ENCODE peak calls at places on chromosome 2, in five cellular contexts. One of them, this sample, is unnamed.

GRCh38 chr2:69559696-69560482 is 83.7 kb downstream of the AAK1 start:
- DNase-seq in SHP77: peak; percentile 64
- DNase-seq in left ventricle myocardium superior: no peak
- DNase-seq in H54: no peak
- DNase-seq in tibial nerve: no peak
- DNase-seq in this sample: no peak

GRCh38 chr2:238143239-238143951 is 4.9 kb downstream of the KLHL30 start:
- DNase-seq in SHP77: peak; percentile 28
- DNase-seq in left ventricle myocardium superior: peak; percentile 70
- DNase-seq in H54: peak; percentile 92
- DNase-seq in tibial nerve: no peak
- DNase-seq in this sample: peak; percentile 23

GRCh38 chr2:96264656-96265348 is 995 bp downstream of the TMEM127 start:
- DNase-seq in SHP77: peak; percentile 8
- DNase-seq in left ventricle myocardium superior: peak; percentile 60
- DNase-seq in H54: no peak
- DNase-seq in tibial nerve: no peak
- DNase-seq in this sample: no peak

GRCh38 chr2:142961202-142961601 is 83.7 kb downstream of the KYNU start:
- DNase-seq in SHP77: no peak
- DNase-seq in left ventricle myocardium superior: no peak
- DNase-seq in H54: no peak
- DNase-seq in tibial nerve: no peak
- DNase-seq in this sample: no peak

GRCh38 chr2:141331127-141331526 is 799.7 kb downstream of the LRP1B start:
- DNase-seq in SHP77: no peak
- DNase-seq in left ventricle myocardium superior: no peak
- DNase-seq in H54: peak; percentile 18
- DNase-seq in tibial nerve: no peak
- DNase-seq in this sample: no peak

GRCh38 chr2:40760071-40760666 is 308.3 kb upstream of the SLC8A1 start:
- DNase-seq in SHP77: no peak
- DNase-seq in left ventricle myocardium superior: peak; percentile 26
- DNase-seq in H54: no peak
- DNase-seq in tibial nerve: no peak
- DNase-seq in this sample: no peak

GRCh38 chr2:75429036-75429435 is 131.7 kb downstream of the EVA1A start:
- DNase-seq in SHP77: no peak
- DNase-seq in left ventricle myocardium superior: no peak
- DNase-seq in H54: no peak
- DNase-seq in tibial nerve: no peak
- DNase-seq in this sample: no peak

GRCh38 chr2:43159797-43160196 is 66.6 kb downstream of the ZFP36L2 start:
- DNase-seq in SHP77: no peak
- DNase-seq in left ventricle myocardium superior: no peak
- DNase-seq in H54: no peak
- DNase-seq in tibial nerve: no peak
- DNase-seq in this sample: no peak

GRCh38 chr2:84839851-84840250 is 41.0 kb downstream of the TRABD2A start:
- DNase-seq in SHP77: no peak
- DNase-seq in left ventricle myocardium superior: no peak
- DNase-seq in H54: no peak
- DNase-seq in tibial nerve: no peak
- DNase-seq in this sample: no peak

GRCh38 chr2:144452169-144453038 is 67.5 kb downstream of the ZEB2 start:
- DNase-seq in SHP77: no peak
- DNase-seq in left ventricle myocardium superior: peak; percentile 20
- DNase-seq in H54: no peak
- DNase-seq in tibial nerve: no peak
- DNase-seq in this sample: no peak

GRCh38 chr2:173214213-173214612 is 138.6 kb downstream of the MAP3K20 start:
- DNase-seq in SHP77: no peak
- DNase-seq in left ventricle myocardium superior: no peak
- DNase-seq in H54: no peak
- DNase-seq in tibial nerve: no peak
- DNase-seq in this sample: no peak

GRCh38 chr2:39954346-39954745 is 175.3 kb upstream of the THUMPD2 start:
- DNase-seq in SHP77: no peak
- DNase-seq in left ventricle myocardium superior: no peak
- DNase-seq in H54: no peak
- DNase-seq in tibial nerve: no peak
- DNase-seq in this sample: no peak

GRCh38 chr2:579351-579886 is 97.8 kb downstream of the TMEM18 start:
- DNase-seq in SHP77: no peak
- DNase-seq in left ventricle myocardium superior: no peak
- DNase-seq in H54: no peak
- DNase-seq in tibial nerve: no peak
- DNase-seq in this sample: no peak

GRCh38 chr2:205687018-205687956 is 5.0 kb downstream of the NRP2 start:
- DNase-seq in SHP77: no peak
- DNase-seq in left ventricle myocardium superior: no peak
- DNase-seq in H54: no peak
- DNase-seq in tibial nerve: no peak
- DNase-seq in this sample: no peak

GRCh38 chr2:10007440-10007839 is 35.9 kb upstream of the KLF11 start:
- DNase-seq in SHP77: no peak
- DNase-seq in left ventricle myocardium superior: no peak
- DNase-seq in H54: no peak
- DNase-seq in tibial nerve: no peak
- DNase-seq in this sample: no peak

GRCh38 chr2:85851253-85851955 is 37.4 kb downstream of the ST3GAL5 start:
- DNase-seq in SHP77: no peak
- DNase-seq in left ventricle myocardium superior: peak; percentile 53
- DNase-seq in H54: no peak
- DNase-seq in tibial nerve: no peak
- DNase-seq in this sample: no peak

GRCh38 chr2:46487667-46488333 is 8.4 kb downstream of the TMEM247 start:
- DNase-seq in SHP77: no peak
- DNase-seq in left ventricle myocardium superior: peak; percentile 91
- DNase-seq in H54: peak; percentile 75
- DNase-seq in tibial nerve: peak; percentile 25
- DNase-seq in this sample: peak; percentile 18

GRCh38 chr2:230160112-230160660 is 59.6 kb downstream of the SP110 start:
- DNase-seq in SHP77: peak; percentile 17
- DNase-seq in left ventricle myocardium superior: peak; percentile 50
- DNase-seq in H54: peak; percentile 44
- DNase-seq in tibial nerve: no peak
- DNase-seq in this sample: no peak

GRCh38 chr2:8306530-8307351 is 375.1 kb upstream of the ID2 start:
- DNase-seq in SHP77: no peak
- DNase-seq in left ventricle myocardium superior: no peak
- DNase-seq in H54: no peak
- DNase-seq in tibial nerve: no peak
- DNase-seq in this sample: no peak

GRCh38 chr2:233446121-233446520 is 91.8 kb downstream of the DGKD start:
- DNase-seq in SHP77: no peak
- DNase-seq in left ventricle myocardium superior: no peak
- DNase-seq in H54: no peak
- DNase-seq in tibial nerve: no peak
- DNase-seq in this sample: no peak

GRCh38 chr2:201403904-201404303 is 46.8 kb upstream of the FLACC1 start:
- DNase-seq in SHP77: no peak
- DNase-seq in left ventricle myocardium superior: no peak
- DNase-seq in H54: no peak
- DNase-seq in tibial nerve: no peak
- DNase-seq in this sample: no peak

GRCh38 chr2:67625178-67625577 is 228.0 kb downstream of the ETAA1 start:
- DNase-seq in SHP77: no peak
- DNase-seq in left ventricle myocardium superior: no peak
- DNase-seq in H54: no peak
- DNase-seq in tibial nerve: no peak
- DNase-seq in this sample: no peak

GRCh38 chr2:146661494-146662096 is 1183.2 kb upstream of the ACVR2A start:
- DNase-seq in SHP77: no peak
- DNase-seq in left ventricle myocardium superior: no peak
- DNase-seq in H54: no peak
- DNase-seq in tibial nerve: no peak
- DNase-seq in this sample: no peak

This sample was measured in GOT3.